ENCODE peak calls at places on chromosomes 1 and 21, in four cellular contexts. U is ELF-1, Q is astrocyte of the spinal cord, N is KG1. X is an unnamed sample.

GRCh38 chr1:159872896-159873295 is 10.4 kb upstream of the VSIG8 start:
- DNase-seq in U (peak), Q (no peak), N (no peak), X (no peak)

GRCh38 chr1:54077359-54077758 is 24.0 kb downstream of the TCEANC2 start:
- DNase-seq in U (no peak), Q (no peak), N (no peak), X (no peak)

GRCh38 chr1:236103059-236103458 is 38.2 kb upstream of the NID1 start:
- DNase-seq in U (peak), Q (no peak), N (no peak), X (no peak)

GRCh38 chr1:66351474-66351873 is 182.5 kb upstream of the SGIP1 start:
- DNase-seq in U (no peak), Q (no peak), N (no peak), X (no peak)

GRCh38 chr1:111422546-111423391 is 4.8 kb downstream of the OVGP1 start:
- DNase-seq in U (no peak), Q (no peak), N (no peak), X (peak)

GRCh38 chr1:21059021-21059420 is 117.7 kb downstream of the EIF4G3 start:
- DNase-seq in U (no peak), Q (peak), N (no peak), X (no peak)

GRCh38 chr1:167701510-167701909 is 20.3 kb upstream of the MPZL1 start:
- DNase-seq in U (no peak), Q (no peak), N (no peak), X (no peak)

GRCh38 chr1:24702511-24703293 is 42.5 kb upstream of the CLIC4 start:
- DNase-seq in U (peak), Q (peak), N (no peak), X (peak)

GRCh38 chr1:50300303-50300702 is 122.9 kb downstream of the DMRTA2 start:
- DNase-seq in U (no peak), Q (no peak), N (no peak), X (no peak)

GRCh38 chr1:162357681-162358266 is 18.9 kb downstream of the SPATA46 start:
- DNase-seq in U (peak), Q (peak), N (no peak), X (peak)

GRCh38 chr21:32779983-32780382 is 8.4 kb upstream of the PAXBP1 start:
- DNase-seq in U (no peak), Q (no peak), N (no peak), X (no peak)

GRCh38 chr1:17434591-17434990 is 4.9 kb downstream of the RCC2 start:
- DNase-seq in U (peak), Q (no peak), N (no peak), X (no peak)

GRCh38 chr1:26574690-26575349 is 45.3 kb downstream of the RPS6KA1 start:
- DNase-seq in U (no peak), Q (peak), N (no peak), X (peak)

GRCh38 chr1:184396081-184396480 is 9.3 kb downstream of the C1orf21 start:
- DNase-seq in U (no peak), Q (no peak), N (no peak), X (no peak)

GRCh38 chr21:42038826-42039425 is 28.8 kb upstream of the ZBTB21 start:
- DNase-seq in U (no peak), Q (peak), N (no peak), X (peak)

GRCh38 chr1:56968878-56969495 is 3.2 kb upstream of the C8B start:
- DNase-seq in U (no peak), Q (no peak), N (no peak), X (no peak)

GRCh38 chr1:245512181-245512888 is 357.6 kb downstream of the KIF26B start:
- DNase-seq in U (no peak), Q (no peak), N (no peak), X (peak)

GRCh38 chr1:173255214-173255813 is 48.2 kb upstream of the TNFSF4 start:
- DNase-seq in U (no peak), Q (peak), N (no peak), X (peak)

GRCh38 chr1:231106347-231106746 is 55.5 kb upstream of the TRIM67 start:
- DNase-seq in U (no peak), Q (peak), N (no peak), X (peak)

GRCh38 chr1:60978421-60979357 is 103.7 kb upstream of the NFIA start:
- DNase-seq in U (peak), Q (no peak), N (no peak), X (peak)

GRCh38 chr1:85584264-85584781 is 3.8 kb downstream of the CCN1 start:
- DNase-seq in U (peak), Q (peak), N (no peak), X (peak)

GRCh38 chr1:109687641-109688499 is at the start of gene GSTM1:
- DNase-seq in U (no peak), Q (peak), N (no peak), X (peak)

GRCh38 chr1:156154317-156154749 is 948 bp downstream of the SEMA4A start:
- DNase-seq in U (no peak), Q (no peak), N (no peak), X (no peak)

GRCh38 chr1:177632923-177633322 is 336.9 kb downstream of the SEC16B start:
- DNase-seq in U (no peak), Q (no peak), N (no peak), X (no peak)

GRCh38 chr1:69513621-69514020 is 54.1 kb upstream of the LRRC7 start:
- DNase-seq in U (no peak), Q (peak), N (no peak), X (no peak)